ENCODE peak calls at places on chromosomes 5 and 9, in five cellular contexts. N, F, G, Q and W are unnamed samples.
A peak's percentile ranks its signal among the peaks of the same experiment; 100 is the strongest.

GRCh38 chr5:79392776-79393175 is 121.2 kb downstream of the HOMER1 start:
- DNase-seq in N (no peak), F (no peak), G (no peak), Q (no peak), W (no peak)

GRCh38 chr9:85118990-85119755 is 449.6 kb downstream of the NTRK2 start:
- DNase-seq in N (peak; percentile 13), F (peak; percentile 44), G (no peak), Q (no peak), W (no peak)

GRCh38 chr9:124947727-124948391 is 7.0 kb upstream of the GOLGA1 start:
- DNase-seq in N (no peak), F (no peak), G (no peak), Q (no peak), W (no peak)

GRCh38 chr9:33124716-33125378 is 42.3 kb downstream of the B4GALT1 start:
- DNase-seq in N (no peak), F (no peak), G (no peak), Q (no peak), W (no peak)

GRCh38 chr5:7425830-7426229 is 29.9 kb downstream of the ADCY2 start:
- DNase-seq in N (peak; percentile 76), F (no peak), G (no peak), Q (no peak), W (no peak)

GRCh38 chr5:88236866-88237642 is 31.6 kb downstream of the TMEM161B start:
- DNase-seq in N (peak; percentile 22), F (peak; percentile 40), G (no peak), Q (no peak), W (no peak)

GRCh38 chr5:55894135-55894534 is 43.0 kb downstream of the IL31RA start:
- DNase-seq in N (no peak), F (no peak), G (no peak), Q (no peak), W (no peak)

GRCh38 chr9:130692365-130692764 is 1.2 kb upstream of the EXOSC2 start:
- DNase-seq in N (no peak), F (no peak), G (no peak), Q (no peak), W (no peak)